ENCODE peak calls at places on chromosomes 11 and 22, in six cellular contexts. Q, Z, X, K, H and N are unnamed samples.

GRCh38 chr11:87213444-87213843 is 175.7 kb downstream of the TMEM135 start:
- DNase-seq in K (no peak), H (no peak), Z (no peak), X (no peak), Q (no peak), N (no peak)

GRCh38 chr11:73186294-73186850 is 31.7 kb upstream of the P2RY2 start:
- DNase-seq in X (no peak), Z (no peak), Q (no peak), H (no peak), K (no peak), N (no peak)

GRCh38 chr11:73538381-73538872 is 59.5 kb downstream of the FAM168A start:
- DNase-seq in X (no peak), Z (no peak), K (no peak), Q (no peak), H (peak; percentile 53), N (peak; percentile 48)

GRCh38 chr22:17368144-17368726 is 1.0 kb upstream of the CECR2 start:
- DNase-seq in K (no peak), X (no peak), H (no peak), Q (no peak), Z (no peak), N (no peak)

GRCh38 chr11:120547871-120548681 is 36.5 kb downstream of the GRIK4 start:
- DNase-seq in H (no peak), K (peak; percentile 91), X (no peak), Z (no peak), Q (peak; percentile 75), N (no peak)

GRCh38 chr22:28002181-28002700 is 83.2 kb upstream of the PITPNB start:
- DNase-seq in X (no peak), K (no peak), H (no peak), Q (no peak), Z (no peak), N (no peak)

GRCh38 chr11:16981651-16982194 is 32.5 kb downstream of the PLEKHA7 start:
- DNase-seq in Z (no peak), H (no peak), Q (peak; percentile 28), X (no peak), K (peak; percentile 93), N (peak; percentile 36)

GRCh38 chr11:72848846-72849466 is 34.7 kb downstream of the ATG16L2 start:
- DNase-seq in Z (peak; percentile 57), K (peak; percentile 29), H (no peak), X (no peak), Q (no peak), N (peak; percentile 22)

GRCh38 chr11:123351375-123351774 is 78.7 kb upstream of the GRAMD1B start:
- DNase-seq in Q (no peak), X (no peak), Z (peak; percentile 61), H (no peak), K (no peak), N (no peak)

GRCh38 chr22:36135306-36135705 is 25.2 kb downstream of the APOL3 start:
- DNase-seq in Z (no peak), K (no peak), X (no peak), H (no peak), Q (no peak), N (no peak)

GRCh38 chr11:76209956-76210885 is 3.9 kb upstream of the WNT11 start:
- DNase-seq in K (no peak), H (no peak), Z (peak; percentile 62), X (no peak), Q (no peak), N (no peak)

GRCh38 chr11:48162197-48162886 is 54.3 kb upstream of the OR4B1 start:
- DNase-seq in K (no peak), H (no peak), Z (no peak), X (no peak), Q (no peak), N (no peak)

GRCh38 chr11:96145163-96145585 is 197.8 kb downstream of the MAML2 start:
- DNase-seq in Z (no peak), K (peak; percentile 91), X (no peak), Q (no peak), H (no peak), N (no peak)

GRCh38 chr11:32071811-32072210 is 19.1 kb upstream of the RCN1 start:
- DNase-seq in K (peak; percentile 11), Q (no peak), X (peak; percentile 15), Z (no peak), H (no peak), N (no peak)

GRCh38 chr11:4191031-4191571 is 96.5 kb downstream of the RRM1 start:
- DNase-seq in Z (peak; percentile 37), H (no peak), Q (no peak), K (no peak), X (no peak), N (no peak)

GRCh38 chr22:38657248-38657909 is 941 bp downstream of the CBY1 start:
- DNase-seq in K (peak; percentile 13), Z (peak; percentile 49), H (no peak), Q (no peak), X (no peak), N (no peak)

GRCh38 chr11:46543564-46543963 is 50.3 kb downstream of the AMBRA1 start:
- DNase-seq in K (no peak), H (no peak), Q (no peak), Z (no peak), X (peak; percentile 42), N (no peak)

GRCh38 chr11:5522308-5522707 is 5.8 kb upstream of the UBQLNL start:
- DNase-seq in K (no peak), Z (no peak), H (no peak), X (no peak), Q (no peak), N (no peak)

GRCh38 chr22:38177044-38177443 is 4.6 kb downstream of the PLA2G6 start:
- DNase-seq in X (no peak), H (no peak), Q (no peak), Z (no peak), K (no peak), N (no peak)

GRCh38 chr11:118878187-118878586 is 5.5 kb upstream of the CXCR5 start:
- DNase-seq in H (no peak), Z (no peak), X (no peak), K (no peak), Q (no peak), N (no peak)

GRCh38 chr11:623999-624704 is 603 bp downstream of the CDHR5 start:
- DNase-seq in H (no peak), K (no peak), X (no peak), Z (no peak), Q (peak; percentile 48), N (no peak)

GRCh38 chr11:43747130-43747802 is 66.7 kb downstream of the HSD17B12 start:
- DNase-seq in H (no peak), Q (no peak), X (no peak), Z (no peak), K (peak; percentile 35), N (no peak)

GRCh38 chr11:9838229-9838628 is 174.4 kb downstream of the SWAP70 start:
- DNase-seq in K (no peak), Z (no peak), H (no peak), Q (no peak), X (no peak), N (no peak)

GRCh38 chr11:18669629-18670162 is 28.9 kb upstream of the TMEM86A start:
- DNase-seq in X (no peak), Q (peak; percentile 12), H (no peak), Z (no peak), K (no peak), N (no peak)

GRCh38 chr22:46150615-46151423 is 493 bp downstream of the PPARA start:
- DNase-seq in H (no peak), X (peak; percentile 88), K (no peak), Z (peak; percentile 71), Q (no peak), N (no peak)

GRCh38 chr11:125258626-125259025 is 94.1 kb downstream of the PKNOX2 start:
- DNase-seq in Q (no peak), Z (no peak), H (no peak), K (no peak), X (no peak), N (no peak)

GRCh38 chr11:1573847-1574255 is 1.8 kb upstream of the DUSP8 start:
- DNase-seq in Z (peak; percentile 83), X (no peak), K (no peak), H (no peak), Q (peak; percentile 39), N (no peak)

DNA sequence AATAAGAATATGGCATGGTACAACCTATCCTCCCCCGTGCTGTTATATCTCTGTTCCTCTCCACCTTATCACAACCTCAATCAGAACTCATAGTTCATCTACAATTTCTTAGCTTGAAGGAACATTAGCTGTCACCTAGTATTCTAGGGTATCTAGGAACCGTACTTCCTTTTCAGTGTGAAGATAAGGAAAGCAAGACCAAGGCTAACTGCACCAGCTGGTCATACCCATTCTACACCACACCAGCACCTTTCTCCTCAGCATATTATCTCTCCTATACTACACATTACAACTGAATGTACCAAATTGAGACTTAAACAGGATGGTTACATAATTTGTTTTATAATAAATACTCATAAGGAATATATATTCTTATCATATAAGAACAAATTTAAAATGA is 73.1 kb downstream of the ARHGAP32 start:
- DNase-seq in K (no peak), H (no peak), X (no peak), Q (no peak), Z (no peak), N (no peak)
- H3K4me3 ChIP-seq in K (no peak overlapping the region), H (no peak overlapping the region), X (no peak overlapping the region), Q (no peak overlapping the region), Z (no peak overlapping the region), N (no peak overlapping the region)

GRCh38 chr11:8389034-8389996 is 125.6 kb upstream of the LMO1 start:
- DNase-seq in X (no peak), Q (no peak), H (no peak), Z (no peak), K (peak; percentile 76), N (no peak)
- TF ChIP-seq ZNF274 in X (no peak), Q (no peak), H (no peak), Z (no peak), K (no peak), N (no peak)

DNA sequence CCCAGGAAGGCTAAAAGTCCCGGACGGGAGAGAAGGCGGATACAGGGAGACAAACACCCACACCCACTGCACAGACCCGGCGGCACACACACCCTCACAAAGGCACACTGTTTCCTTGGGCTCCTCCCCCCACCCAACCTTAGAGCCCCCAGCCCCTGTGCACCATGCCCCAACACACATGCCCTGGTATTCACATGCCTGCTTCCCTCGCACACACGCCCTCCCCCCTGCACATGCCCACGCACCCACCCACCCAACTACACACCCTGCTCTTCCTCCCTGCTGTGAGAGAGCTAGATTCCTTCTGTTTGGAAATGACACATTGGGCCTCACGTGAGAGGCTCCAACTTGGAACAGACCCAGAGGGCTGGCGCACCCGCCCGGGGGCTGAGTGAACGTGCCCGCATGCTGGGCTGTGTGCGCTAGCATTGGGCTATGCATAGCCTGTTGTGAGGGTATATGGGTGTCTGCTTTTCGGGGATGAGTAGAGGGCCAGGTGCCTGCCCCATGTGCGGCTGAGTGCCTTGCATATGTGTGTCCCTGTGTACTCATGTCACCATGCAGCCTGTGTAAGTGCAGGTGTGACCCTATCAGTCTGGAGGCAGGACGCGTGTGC is 518 bp upstream of the CHRM1 start:
- DNase-seq in Z (no peak), X (peak; percentile 35), K (no peak), Q (no peak), H (no peak), N (no peak)
- H3K4me3 ChIP-seq in Z (no peak overlapping the region), X (no peak overlapping the region), K (no peak overlapping the region), Q (peak overlapping the region; percentile 32), H (no peak overlapping the region), N (no peak overlapping the region)

DNA sequence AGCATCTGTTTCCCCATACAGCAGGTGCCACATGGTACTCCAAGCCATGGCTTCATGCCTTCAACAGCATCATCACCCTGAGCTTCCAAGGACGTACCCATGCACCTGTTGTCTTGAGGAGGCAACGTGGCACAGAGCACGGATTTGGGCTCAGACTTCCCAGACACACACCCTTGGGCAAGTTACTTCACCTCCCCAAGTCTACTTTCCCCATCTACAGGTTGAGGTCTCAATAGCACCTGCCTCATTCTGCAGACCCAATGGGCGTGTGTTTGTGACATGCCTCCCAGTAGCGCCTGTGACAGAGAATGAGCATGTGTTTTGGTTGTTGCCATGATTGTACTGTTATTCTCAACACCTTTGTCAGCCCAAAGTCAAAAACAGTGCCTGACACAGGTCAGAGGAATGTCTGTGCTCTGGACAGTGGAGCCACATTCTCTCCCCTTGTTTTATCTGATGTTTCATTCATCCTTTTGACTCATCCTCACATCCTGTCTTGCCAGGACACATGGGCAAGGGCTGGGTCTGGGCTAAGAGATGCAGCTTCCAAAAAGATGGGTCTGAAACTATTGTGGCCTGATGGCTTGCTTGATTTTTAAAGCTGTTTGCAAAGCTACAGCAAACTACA is 53.4 kb upstream of the CCND1 start:
- DNase-seq in X (no peak), H (no peak), Q (peak; percentile 23), K (peak; percentile 43), Z (no peak), N (no peak)
- TF ChIP-seq ZNF274 in X (no peak), H (no peak), Q (no peak), K (no peak), Z (no peak), N (no peak)